ENCODE peak calls at places on chromosomes 13 and 19, in four cellular contexts. W, O, A and I are unnamed samples.

GRCh38 chr19:46762245-46762890 is 16.1 kb upstream of the STRN4 start:
- DNase-seq in A (no peak), O (no peak), W (no peak), I (no peak)

GRCh38 chr19:40718774-40719391 is 2.0 kb downstream of the ITPKC start:
- DNase-seq in O (peak), W (no peak), A (peak), I (peak)

GRCh38 chr19:50537769-50538230 is 24.1 kb upstream of the ASPDH start:
- DNase-seq in W (peak), A (peak), O (peak), I (no peak)

GRCh38 chr13:98563071-98563470 is 13.8 kb downstream of the STK24 start:
- DNase-seq in O (no peak), W (no peak), A (peak), I (no peak)

GRCh38 chr19:10431943-10432735 is 11.8 kb downstream of the PDE4A start:
- DNase-seq in O (peak), A (peak), W (no peak), I (peak)

GRCh38 chr19:55156202-55157063 is 1.1 kb downstream of the TNNI3 start:
- DNase-seq in A (peak), O (peak), W (peak), I (peak)

GRCh38 chr13:38166121-38166520 is 183.5 kb upstream of the UFM1 start:
- DNase-seq in O (peak), W (no peak), A (peak), I (no peak)

GRCh38 chr19:46371371-46371901 is 24.5 kb downstream of the PPP5C start:
- DNase-seq in W (no peak), O (peak), A (no peak), I (peak)

GRCh38 chr19:38134538-38135149 is 89.4 kb downstream of the DPF1 start:
- DNase-seq in A (peak), W (peak), O (no peak), I (no peak)

DNA sequence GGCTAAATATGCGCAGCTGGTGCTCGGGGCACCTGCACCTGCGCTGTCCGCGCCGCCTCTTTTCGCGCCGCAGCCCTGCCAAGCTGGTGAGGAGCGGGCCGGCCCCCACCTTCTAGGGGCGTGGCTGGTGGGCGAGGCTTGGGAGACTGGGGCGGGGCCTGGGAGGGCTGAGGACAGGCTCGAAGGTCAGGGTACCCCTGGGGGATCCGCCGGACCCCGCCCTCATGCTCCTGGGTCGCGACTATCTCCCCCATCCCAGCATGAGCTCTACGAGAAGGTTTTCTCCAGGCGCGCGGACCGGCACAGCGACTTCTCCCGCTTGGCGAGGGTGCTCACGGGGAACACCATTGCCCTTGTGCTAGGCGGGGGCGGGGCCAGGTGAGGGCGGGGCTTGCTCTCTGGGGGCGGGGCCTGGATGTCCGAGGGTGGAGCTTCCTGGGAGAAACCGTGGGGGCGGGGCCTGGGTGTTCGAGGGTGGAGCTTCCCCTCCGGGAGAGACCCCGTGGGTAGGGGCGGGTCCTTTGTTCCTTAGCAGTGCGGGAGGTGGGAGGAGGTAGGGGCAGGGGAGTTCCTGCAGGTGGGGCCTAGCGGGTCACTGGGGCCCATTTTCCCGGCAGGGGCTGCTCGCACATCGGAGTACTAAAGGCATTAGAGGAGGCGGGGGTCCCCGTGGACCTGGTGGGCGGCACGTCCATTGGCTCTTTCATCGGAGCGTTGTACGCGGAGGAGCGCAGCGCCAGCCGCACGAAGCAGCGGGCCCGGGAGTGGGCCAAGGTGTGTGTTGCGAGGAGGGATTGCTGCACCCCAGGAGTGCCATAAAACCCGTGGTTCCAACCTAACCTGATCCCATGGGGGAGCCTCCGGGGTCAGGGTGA is 19.7 kb downstream of the PNPLA6 start:
- DNase-seq in W (no peak), O (no peak), A (peak), I (no peak)
- H3K4me3 ChIP-seq in W (no peak), O (no peak), A (no peak), I (no peak)

DNA sequence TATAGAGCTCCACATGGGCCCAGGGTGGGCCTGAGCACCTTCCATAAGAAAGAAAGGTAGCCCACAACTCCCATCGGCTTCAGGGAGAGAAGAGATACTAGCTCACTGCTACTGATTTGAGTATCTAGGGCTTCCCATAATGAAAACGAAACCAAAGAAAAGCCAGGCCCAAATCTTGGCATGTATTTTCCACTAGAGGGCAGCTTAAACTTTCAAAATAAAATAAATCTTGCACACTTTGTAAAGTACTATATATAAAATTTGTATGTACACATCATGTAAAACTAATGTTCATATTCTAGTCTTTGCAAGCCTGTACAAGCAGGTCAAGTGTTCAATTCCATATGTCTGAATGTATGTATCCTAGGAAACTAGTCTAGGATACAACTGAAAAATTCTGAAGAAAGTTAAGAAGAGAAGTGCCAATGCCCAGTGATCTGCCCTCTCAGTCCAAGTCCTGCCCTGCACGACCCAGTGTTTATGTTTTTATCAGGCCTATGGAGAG is 475.9 kb downstream of the UQCRFS1 start:
- DNase-seq in W (no peak), O (peak), A (peak), I (no peak)
- H3K9ac ChIP-seq in W (no peak), O (no peak), A (peak), I (no peak)

GRCh38 chr19:34962281-34962944 is 1.6 kb downstream of the ZNF792 start:
- DNase-seq in W (no peak), A (no peak), O (no peak), I (no peak)

GRCh38 chr19:34961775-34962174 is 2.3 kb downstream of the ZNF792 start:
- DNase-seq in W (no peak), O (no peak), A (no peak), I (no peak)

GRCh38 chr19:34962945-34963530 is 991 bp downstream of the ZNF792 start:
- DNase-seq in W (no peak), O (no peak), A (peak), I (no peak)

GRCh38 chr19:34960103-34960805 is 3.8 kb downstream of the ZNF792 start:
- DNase-seq in O (peak), A (peak), W (no peak), I (no peak)

GRCh38 chr19:34960940-34961679 is 2.9 kb downstream of the ZNF792 start:
- DNase-seq in O (no peak), A (peak), W (no peak), I (no peak)
- H3K4me3 ChIP-seq in O (no peak), A (no peak), W (peak), I (no peak)

GRCh38 chr19:30927705-30928104 is 421.5 kb downstream of the TSHZ3 start:
- DNase-seq in W (no peak), O (no peak), A (no peak), I (no peak)
- H3K9ac ChIP-seq in W (no peak), O (no peak), A (no peak), I (no peak)

GRCh38 chr13:99979453-99980200 is 2.0 kb upstream of the ZIC2 start:
- DNase-seq in W (no peak), A (peak), O (no peak), I (peak)

GRCh38 chr13:99980201-99981114 is 1.1 kb upstream of the ZIC2 start:
- DNase-seq in O (peak), A (peak), W (peak), I (peak)

GRCh38 chr13:99982021-99982740 is 597 bp downstream of the ZIC2 start:
- DNase-seq in O (peak), W (no peak), A (peak), I (peak)

GRCh38 chr13:99982741-99983400 is 1.3 kb downstream of the ZIC2 start:
- DNase-seq in O (no peak), A (no peak), W (no peak), I (no peak)

DNA sequence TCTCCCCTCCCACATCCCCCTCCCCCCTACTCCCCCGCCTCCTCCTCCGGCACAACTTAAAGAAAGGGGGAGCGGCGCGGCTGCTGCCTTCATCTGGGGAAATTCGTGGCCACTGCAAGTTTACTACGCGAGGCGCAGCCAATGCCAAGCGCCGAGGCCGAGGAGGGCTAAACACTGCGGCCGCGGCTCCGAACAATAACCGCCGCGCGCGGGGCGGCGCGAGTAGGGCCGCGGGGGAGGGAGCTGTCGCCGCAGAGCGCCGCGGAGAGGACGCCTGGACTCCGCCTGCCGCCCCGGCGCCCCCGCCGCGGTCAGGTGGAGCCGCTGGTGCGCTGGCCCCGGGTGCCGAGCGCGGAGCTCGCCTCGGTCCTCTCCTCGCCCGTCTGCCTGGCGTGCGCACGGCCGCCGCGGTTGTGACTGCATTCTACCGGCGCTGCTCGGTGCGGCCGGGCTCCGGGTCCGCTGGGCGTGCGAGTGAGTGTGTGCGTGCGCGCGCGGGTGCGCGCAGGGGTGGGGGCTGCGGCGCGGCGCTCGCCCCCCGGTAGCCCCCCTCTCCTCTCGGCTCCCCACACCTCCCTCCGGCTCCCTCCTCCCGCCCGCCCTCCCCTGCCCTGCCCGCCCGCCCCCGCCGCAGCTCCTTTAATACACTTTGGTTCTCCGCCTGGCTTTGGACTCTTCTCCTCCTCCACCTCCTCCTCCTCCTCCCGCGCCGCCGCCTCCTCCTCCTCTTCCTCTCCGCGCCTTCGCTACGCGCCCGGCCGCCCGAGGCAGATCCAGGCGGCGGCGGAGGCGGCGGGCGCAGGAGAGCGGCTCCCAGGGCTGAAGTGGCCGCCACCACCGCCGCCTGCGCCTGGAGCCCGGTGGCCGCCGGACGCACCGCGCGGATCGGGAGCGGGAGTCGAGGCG is at the start of gene ZIC2:
- DNase-seq in W (peak), O (peak), A (peak), I (peak)
- H3K4me3 ChIP-seq in W (peak), O (peak), A (peak), I (no peak)